ENCODE peak calls at places on chromosomes 6 and 20, in five cellular contexts. One of them, this sample, is unnamed. For H3K4me1 and H3K27me3, the result is how much of the 10 kb centered on the place peaks cover.

GRCh38 chr6:67935976-67936477 is 699.1 kb upstream of the ADGRB3 start:
- DNase-seq in CD8-positive, alpha-beta T cell: no peak
- DNase-seq in body of pancreas: no peak
- DNase-seq in SK-N-SH: no peak
- DNase-seq in lung: no peak
- DNase-seq in this sample: no peak

GRCh38 chr6:127938701-127939100 is 37.8 kb upstream of the THEMIS start:
- DNase-seq in SK-N-SH: no peak
- DNase-seq in lung: no peak
- DNase-seq in CD8-positive, alpha-beta T cell: no peak
- DNase-seq in body of pancreas: no peak
- DNase-seq in this sample: no peak

GRCh38 chr6:149317656-149318571 is at the start of gene TAB2:
- DNase-seq in SK-N-SH: peak
- DNase-seq in CD8-positive, alpha-beta T cell: peak
- DNase-seq in lung: peak
- DNase-seq in body of pancreas: no peak
- DNase-seq in this sample: peak

GRCh38 chr20:63652192-63652980 is 838 bp downstream of the STMN3 start:
- DNase-seq in SK-N-SH: peak
- DNase-seq in lung: no peak
- DNase-seq in CD8-positive, alpha-beta T cell: no peak
- DNase-seq in body of pancreas: no peak
- DNase-seq in this sample: peak

GRCh38 chr6:46799657-46800056 is 6.5 kb downstream of the MEP1A start:
- DNase-seq in CD8-positive, alpha-beta T cell: no peak
- DNase-seq in lung: no peak
- DNase-seq in SK-N-SH: no peak
- DNase-seq in body of pancreas: no peak
- DNase-seq in this sample: no peak

GRCh38 chr6:45378324-45378926 is 691 bp upstream of the SUPT3H start:
- DNase-seq in SK-N-SH: peak
- DNase-seq in body of pancreas: peak
- DNase-seq in CD8-positive, alpha-beta T cell: no peak
- DNase-seq in lung: peak
- DNase-seq in this sample: peak

GRCh38 chr20:52812231-52812847 is 159.8 kb upstream of the TSHZ2 start:
- DNase-seq in body of pancreas: no peak
- DNase-seq in CD8-positive, alpha-beta T cell: no peak
- DNase-seq in lung: no peak
- DNase-seq in SK-N-SH: no peak
- DNase-seq in this sample: no peak

GRCh38 chr6:87155920-87156600 is 695 bp downstream of the ZNF292 start:
- DNase-seq in body of pancreas: peak
- DNase-seq in SK-N-SH: peak
- DNase-seq in lung: peak
- DNase-seq in CD8-positive, alpha-beta T cell: no peak
- DNase-seq in this sample: peak

GRCh38 chr6:127300411-127300810 is 33.7 kb downstream of the RNF146 start:
- DNase-seq in SK-N-SH: no peak
- DNase-seq in CD8-positive, alpha-beta T cell: no peak
- DNase-seq in lung: no peak
- DNase-seq in body of pancreas: no peak
- DNase-seq in this sample: no peak

GRCh38 chr6:50974319-50974718 is 155.6 kb downstream of the TFAP2B start:
- DNase-seq in SK-N-SH: no peak
- DNase-seq in CD8-positive, alpha-beta T cell: no peak
- DNase-seq in lung: no peak
- DNase-seq in body of pancreas: no peak
- DNase-seq in this sample: no peak

GRCh38 chr20:21228511-21228910 is 74.6 kb upstream of the XRN2 start:
- DNase-seq in SK-N-SH: no peak
- DNase-seq in lung: no peak
- DNase-seq in body of pancreas: no peak
- DNase-seq in CD8-positive, alpha-beta T cell: no peak
- DNase-seq in this sample: no peak

GRCh38 chr6:6315660-6316059 is 4.8 kb downstream of the F13A1 start:
- DNase-seq in CD8-positive, alpha-beta T cell: no peak
- DNase-seq in lung: no peak
- DNase-seq in body of pancreas: peak
- DNase-seq in SK-N-SH: peak
- DNase-seq in this sample: peak

GRCh38 chr6:16521528-16521927 is 239.7 kb downstream of the ATXN1 start:
- DNase-seq in body of pancreas: no peak
- DNase-seq in lung: no peak
- DNase-seq in SK-N-SH: no peak
- DNase-seq in CD8-positive, alpha-beta T cell: no peak
- DNase-seq in this sample: no peak

GRCh38 chr20:62814060-62814708 is 2.7 kb upstream of the COL9A3 start:
- DNase-seq in CD8-positive, alpha-beta T cell: no peak
- DNase-seq in lung: no peak
- DNase-seq in body of pancreas: no peak
- DNase-seq in SK-N-SH: no peak
- DNase-seq in this sample: no peak

GRCh38 chr6:112109267-112109666 is 21.9 kb downstream of the FAM229B start:
- DNase-seq in lung: no peak
- DNase-seq in body of pancreas: no peak
- DNase-seq in CD8-positive, alpha-beta T cell: no peak
- DNase-seq in SK-N-SH: no peak
- DNase-seq in this sample: no peak

GRCh38 chr6:111774346-111774703 is 98.9 kb downstream of the FYN start:
- DNase-seq in CD8-positive, alpha-beta T cell: no peak
- DNase-seq in lung: no peak
- DNase-seq in SK-N-SH: no peak
- DNase-seq in body of pancreas: no peak
- DNase-seq in this sample: no peak

GRCh38 chr20:63657260-63657936 is 714 bp upstream of the RTEL1 start:
- DNase-seq in SK-N-SH: no peak
- DNase-seq in CD8-positive, alpha-beta T cell: no peak
- DNase-seq in body of pancreas: no peak
- DNase-seq in lung: no peak
- DNase-seq in this sample: no peak

GRCh38 chr6:75802366-75802765 is 53.3 kb downstream of the MYO6 start:
- DNase-seq in SK-N-SH: no peak
- DNase-seq in lung: peak
- DNase-seq in body of pancreas: no peak
- DNase-seq in CD8-positive, alpha-beta T cell: no peak
- DNase-seq in this sample: no peak

GRCh38 chr6:136158971-136159370 is 91.1 kb downstream of the MTFR2 start:
- DNase-seq in CD8-positive, alpha-beta T cell: no peak
- DNase-seq in SK-N-SH: no peak
- DNase-seq in body of pancreas: no peak
- DNase-seq in lung: no peak
- DNase-seq in this sample: no peak

GRCh38 chr20:3654326-3655031 is 8.7 kb downstream of the GFRA4 start:
- DNase-seq in CD8-positive, alpha-beta T cell: no peak
- DNase-seq in lung: no peak
- DNase-seq in SK-N-SH: peak
- DNase-seq in body of pancreas: no peak
- DNase-seq in this sample: no peak

GRCh38 chr6:2035046-2035445 is 210.4 kb downstream of the GMDS start:
- DNase-seq in CD8-positive, alpha-beta T cell: no peak
- DNase-seq in SK-N-SH: no peak
- DNase-seq in body of pancreas: peak
- DNase-seq in lung: no peak
- DNase-seq in this sample: no peak
- H3K4me3 ChIP-seq in CD8-positive, alpha-beta T cell: no peak
- H3K4me3 ChIP-seq in SK-N-SH: no peak
- H3K4me3 ChIP-seq in body of pancreas: no peak
- H3K4me3 ChIP-seq in lung: no peak
- H3K4me3 ChIP-seq in this sample: no peak

DNA sequence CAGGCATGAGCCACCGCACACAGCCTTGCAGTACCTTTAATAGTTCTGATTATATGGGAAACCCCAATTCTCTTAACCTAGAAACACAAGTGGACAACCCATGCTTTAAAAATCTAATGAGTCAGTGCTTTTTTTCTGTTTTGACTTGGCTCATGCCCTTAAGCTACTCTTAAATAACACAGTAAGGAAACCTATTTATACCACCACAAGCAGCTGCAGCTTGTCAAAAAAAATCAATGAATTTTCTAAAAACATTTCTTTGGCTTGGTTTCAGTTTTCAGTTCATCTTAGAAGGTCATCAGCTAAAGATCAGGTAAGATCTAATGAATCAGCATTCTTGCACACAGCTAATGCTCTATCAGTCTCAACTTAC is 124.1 kb upstream of the DST start:
- DNase-seq in CD8-positive, alpha-beta T cell: no peak
- DNase-seq in lung: no peak
- DNase-seq in body of pancreas: no peak
- DNase-seq in SK-N-SH: no peak
- DNase-seq in this sample: no peak
- H3K4me1 ChIP-seq in CD8-positive, alpha-beta T cell: under half
- H3K4me1 ChIP-seq in lung: under half
- H3K4me1 ChIP-seq in body of pancreas: under half
- H3K4me1 ChIP-seq in SK-N-SH: under half
- H3K4me1 ChIP-seq in this sample: half or more

DNA sequence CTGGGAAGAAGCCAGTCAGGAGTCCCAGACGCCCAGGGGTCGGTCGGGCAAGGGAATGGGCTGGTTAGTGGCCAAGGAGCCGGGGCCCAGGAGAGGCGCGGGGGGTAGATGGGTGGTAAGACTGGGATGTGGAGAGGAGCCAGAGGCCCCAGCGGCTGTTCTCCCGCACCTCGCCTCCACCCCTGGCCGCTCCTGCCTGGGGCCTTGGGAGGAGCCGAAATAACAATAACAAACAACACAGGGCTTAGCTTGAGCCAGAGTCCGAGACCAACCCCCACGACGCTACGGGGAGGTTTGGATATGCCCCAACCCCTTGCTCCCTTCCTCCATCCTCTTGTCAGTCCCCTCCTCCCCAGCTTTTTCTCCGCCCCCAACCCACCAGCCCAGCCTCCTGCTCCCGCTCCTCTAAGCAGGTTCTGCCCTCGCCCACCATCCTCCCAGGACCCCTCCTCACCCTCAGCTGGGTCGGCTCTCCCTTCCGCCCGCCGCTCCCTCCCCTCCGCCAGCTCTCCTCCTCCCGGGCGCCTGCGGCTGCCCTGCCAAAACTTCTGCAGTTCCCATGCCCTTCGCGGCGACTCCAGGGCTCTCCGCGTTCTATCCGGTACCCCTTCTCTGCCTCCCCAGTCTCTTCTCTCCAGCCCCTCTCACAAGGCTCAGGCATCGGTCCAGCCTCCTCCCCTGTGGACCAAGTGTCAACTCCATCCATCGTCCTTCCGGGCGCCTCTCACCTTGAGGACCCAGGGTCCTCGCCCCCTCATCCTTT is 1.1 kb downstream of the RNF39 start:
- DNase-seq in body of pancreas: no peak
- DNase-seq in CD8-positive, alpha-beta T cell: no peak
- DNase-seq in SK-N-SH: peak
- DNase-seq in lung: no peak
- DNase-seq in this sample: no peak
- H3K27me3 ChIP-seq in body of pancreas: under half
- H3K27me3 ChIP-seq in CD8-positive, alpha-beta T cell: under half
- H3K27me3 ChIP-seq in SK-N-SH: under half
- H3K27me3 ChIP-seq in lung: under half
- H3K27me3 ChIP-seq in this sample: half or more

GRCh38 chr20:31740208-31740607 is 1.1 kb downstream of the TPX2 start:
- DNase-seq in SK-N-SH: peak
- DNase-seq in lung: no peak
- DNase-seq in body of pancreas: no peak
- DNase-seq in CD8-positive, alpha-beta T cell: no peak
- DNase-seq in this sample: no peak
- H3K4me3 ChIP-seq in SK-N-SH: peak
- H3K4me3 ChIP-seq in lung: no peak
- H3K4me3 ChIP-seq in body of pancreas: no peak
- H3K4me3 ChIP-seq in CD8-positive, alpha-beta T cell: no peak
- H3K4me3 ChIP-seq in this sample: no peak

DNA sequence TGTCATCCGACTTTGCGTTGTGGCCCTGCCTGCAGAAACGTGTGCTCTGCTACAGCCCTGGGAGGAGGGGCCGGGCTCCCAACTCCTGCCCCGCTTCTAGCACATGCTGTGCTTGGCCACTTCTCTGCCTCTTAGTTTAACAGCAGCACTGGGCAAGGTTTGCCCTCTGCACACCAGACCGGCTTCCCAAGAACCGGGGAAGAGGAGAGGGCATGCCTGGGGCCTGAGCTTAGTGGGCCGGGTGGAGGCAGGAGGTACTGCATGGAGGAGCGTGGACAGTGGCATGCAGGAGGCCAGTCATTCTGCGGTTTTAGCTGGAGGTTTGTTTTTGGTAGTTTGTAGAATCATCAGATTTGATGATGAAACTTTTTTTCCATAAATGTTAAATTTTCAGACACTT is 45.5 kb downstream of the CEP43 start:
- DNase-seq in lung: no peak
- DNase-seq in SK-N-SH: no peak
- DNase-seq in body of pancreas: no peak
- DNase-seq in CD8-positive, alpha-beta T cell: no peak
- DNase-seq in this sample: peak
- H3K4me1 ChIP-seq in lung: under half
- H3K4me1 ChIP-seq in SK-N-SH: under half
- H3K4me1 ChIP-seq in body of pancreas: under half
- H3K4me1 ChIP-seq in CD8-positive, alpha-beta T cell: under half
- H3K4me1 ChIP-seq in this sample: under half